ENCODE peak calls at places on chromosomes 11 and 22, in six cellular contexts. R, O, T, J, M and D are unnamed samples.

GRCh38 chr11:116148056-116148455 is 624.7 kb downstream of the BUD13 start:
- DNase-seq in R (no peak), O (no peak), T (no peak), J (no peak), M (no peak), D (no peak)

GRCh38 chr22:33654173-33654890 is 265.9 kb downstream of the LARGE1 start:
- DNase-seq in R (no peak), O (no peak), T (peak; percentile 41), J (no peak), M (no peak), D (no peak)

GRCh38 chr11:3888876-3889275 is 33.4 kb downstream of the STIM1 start:
- DNase-seq in R (no peak), O (no peak), T (no peak), J (no peak), M (no peak), D (no peak)

GRCh38 chr11:112999518-112999917 is 38.3 kb downstream of the NCAM1 start:
- DNase-seq in R (no peak), O (no peak), T (no peak), J (no peak), M (no peak), D (no peak)

GRCh38 chr11:68297052-68297378 is 15.4 kb upstream of the LRP5 start:
- DNase-seq in R (no peak), O (no peak), T (no peak), J (no peak), M (no peak), D (no peak)

GRCh38 chr11:129374993-129375721 is 491 bp upstream of the BARX2 start:
- DNase-seq in R (no peak), O (no peak), T (peak; percentile 71), J (peak; percentile 44), M (peak; percentile 22), D (no peak)

GRCh38 chr11:63868399-63869064 is 29.6 kb downstream of the MARK2 start:
- DNase-seq in R (no peak), O (no peak), T (no peak), J (no peak), M (peak; percentile 25), D (no peak)

GRCh38 chr11:112728288-112728687 is 232.9 kb upstream of the NCAM1 start:
- DNase-seq in R (no peak), O (no peak), T (no peak), J (no peak), M (no peak), D (no peak)

GRCh38 chr11:112588252-112588668 is 327.6 kb upstream of the PLET1 start:
- DNase-seq in R (peak; percentile 33), O (peak; percentile 51), T (peak; percentile 44), J (peak; percentile 78), M (peak; percentile 89), D (peak; percentile 48)

GRCh38 chr11:55942785-55943392 is 6.7 kb upstream of the OR5I1 start:
- DNase-seq in R (no peak), O (no peak), T (no peak), J (peak; percentile 45), M (peak; percentile 49), D (no peak)

GRCh38 chr11:44622190-44622650 is 56.8 kb downstream of the CD82 start:
- DNase-seq in R (peak; percentile 1), O (peak; percentile 40), T (peak; percentile 4), J (no peak), M (no peak), D (no peak)

GRCh38 chr22:37416806-37417205 is 10.5 kb downstream of the ELFN2 start:
- DNase-seq in R (peak; percentile 50), O (no peak), T (no peak), J (no peak), M (no peak), D (peak; percentile 53)

GRCh38 chr11:61132646-61133045 is 28.6 kb downstream of the VPS37C start:
- DNase-seq in R (no peak), O (no peak), T (no peak), J (no peak), M (no peak), D (no peak)

GRCh38 chr11:30560345-30561106 is 25.6 kb downstream of the MPPED2 start:
- DNase-seq in R (no peak), O (no peak), T (no peak), J (no peak), M (no peak), D (no peak)

GRCh38 chr22:45006873-45007246 is 2.9 kb downstream of the PHF21B start:
- DNase-seq in R (no peak), O (no peak), T (no peak), J (no peak), M (no peak), D (no peak)

GRCh38 chr11:65316311-65316978 is 1.8 kb downstream of the CDC42EP2 start:
- DNase-seq in R (no peak), O (no peak), T (peak; percentile 34), J (no peak), M (peak; percentile 100), D (no peak)

GRCh38 chr11:93905384-93905783 is 55.0 kb upstream of the VSTM5 start:
- DNase-seq in R (no peak), O (no peak), T (no peak), J (no peak), M (peak; percentile 74), D (no peak)

GRCh38 chr22:25027552-25027951 is 75.0 kb downstream of the KIAA1671 start:
- DNase-seq in R (no peak), O (no peak), T (peak; percentile 57), J (no peak), M (no peak), D (no peak)

GRCh38 chr11:111452146-111452545 is 60.0 kb downstream of the BTG4 start:
- DNase-seq in R (no peak), O (no peak), T (no peak), J (no peak), M (peak; percentile 76), D (no peak)

GRCh38 chr11:115408036-115408911 is 95.9 kb downstream of the CADM1 start:
- DNase-seq in R (no peak), O (peak; percentile 56), T (no peak), J (no peak), M (no peak), D (no peak)

GRCh38 chr11:10918698-10919097 is 60.8 kb upstream of the ZBED5 start:
- DNase-seq in R (no peak), O (no peak), T (no peak), J (no peak), M (no peak), D (no peak)

GRCh38 chr22:38272373-38273134 is at the start of gene TMEM184B:
- DNase-seq in R (peak; percentile 82), O (peak; percentile 81), T (peak; percentile 83), J (peak; percentile 82), M (peak; percentile 89), D (peak; percentile 87)

GRCh38 chr11:43969543-43969942 is 27.1 kb downstream of the C11orf96 start:
- DNase-seq in R (no peak), O (no peak), T (no peak), J (no peak), M (peak; percentile 51), D (no peak)

GRCh38 chr11:69010964-69011623 is 2.0 kb downstream of the MRGPRF start:
- DNase-seq in R (no peak), O (peak; percentile 71), T (peak; percentile 78), J (peak; percentile 67), M (peak; percentile 94), D (peak; percentile 8)

GRCh38 chr11:113553905-113554304 is 78.7 kb upstream of the DRD2 start:
- DNase-seq in R (no peak), O (no peak), T (no peak), J (no peak), M (peak; percentile 12), D (no peak)

GRCh38 chr22:29359469-29359868 is 28.9 kb downstream of the AP1B1 start:
- DNase-seq in R (no peak), O (peak; percentile 74), T (peak; percentile 57), J (no peak), M (peak; percentile 65), D (no peak)

GRCh38 chr11:64396079-64396591 is 37.2 kb downstream of the RPS6KA4 start:
- DNase-seq in R (no peak), O (no peak), T (no peak), J (no peak), M (no peak), D (no peak)

GRCh38 chr11:77522215-77522614 is 48.3 kb upstream of the PAK1 start:
- DNase-seq in R (no peak), O (no peak), T (no peak), J (no peak), M (peak; percentile 4), D (no peak)

GRCh38 chr22:50665738-50666137 is 6.9 kb upstream of the SHANK3 start:
- DNase-seq in R (no peak), O (no peak), T (no peak), J (no peak), M (no peak), D (no peak)

DNA sequence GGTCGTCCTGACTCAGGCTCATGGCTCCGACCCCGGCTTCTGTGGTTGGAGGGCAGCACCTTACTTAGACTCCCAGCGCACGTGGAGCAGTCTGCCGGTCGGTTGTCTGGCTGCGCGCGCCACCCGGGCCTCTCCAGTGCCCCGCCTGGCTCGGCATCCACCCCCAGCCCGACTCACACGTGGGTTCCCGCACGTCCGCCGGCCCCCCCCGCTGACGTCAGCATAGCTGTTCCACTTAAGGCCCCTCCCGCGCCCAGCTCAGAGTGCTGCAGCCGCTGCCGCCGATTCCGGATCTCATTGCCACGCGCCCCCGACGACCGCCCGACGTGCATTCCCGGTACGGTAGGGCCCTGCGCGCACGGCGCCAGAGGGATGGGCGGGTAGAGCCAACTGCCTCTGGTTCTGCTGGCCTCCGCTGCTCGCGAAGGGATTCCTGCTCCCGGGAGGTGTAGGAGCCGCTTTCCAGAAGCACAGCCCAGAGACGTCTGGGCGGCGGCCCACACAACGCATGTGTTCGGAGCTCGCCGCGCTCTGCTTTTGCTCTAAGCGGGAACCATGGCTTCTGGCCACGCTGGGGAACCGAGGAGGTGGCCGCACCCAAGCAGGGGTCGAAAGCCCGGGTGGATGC is at the start of gene LDHA:
- DNase-seq in R (peak; percentile 100), O (peak; percentile 99), T (peak; percentile 99), J (peak; percentile 39), M (peak; percentile 100), D (peak; percentile 99)
- H3K4me3 ChIP-seq in R (peak within 1 kb of the TSS; percentile 86), O (peak within 1 kb of the TSS; percentile 93), T (peak within 1 kb of the TSS; percentile 93), J (peak within 1 kb of the TSS; percentile 71), M (peak within 1 kb of the TSS; percentile 100), D (peak within 1 kb of the TSS; percentile 91)

GRCh38 chr11:91591021-91591420 is 633.6 kb upstream of the FAT3 start:
- DNase-seq in R (no peak), O (no peak), T (no peak), J (no peak), M (no peak), D (no peak)
- H3K9me3 ChIP-seq in R (no peaks in the 10 kb centered on the region), O (no peaks in the 10 kb centered on the region), T (peaks cover 16% of the 10 kb centered on the region), J (peaks cover 2% of the 10 kb centered on the region), M (no peaks in the 10 kb centered on the region), D (peaks cover 8% of the 10 kb centered on the region)

DNA sequence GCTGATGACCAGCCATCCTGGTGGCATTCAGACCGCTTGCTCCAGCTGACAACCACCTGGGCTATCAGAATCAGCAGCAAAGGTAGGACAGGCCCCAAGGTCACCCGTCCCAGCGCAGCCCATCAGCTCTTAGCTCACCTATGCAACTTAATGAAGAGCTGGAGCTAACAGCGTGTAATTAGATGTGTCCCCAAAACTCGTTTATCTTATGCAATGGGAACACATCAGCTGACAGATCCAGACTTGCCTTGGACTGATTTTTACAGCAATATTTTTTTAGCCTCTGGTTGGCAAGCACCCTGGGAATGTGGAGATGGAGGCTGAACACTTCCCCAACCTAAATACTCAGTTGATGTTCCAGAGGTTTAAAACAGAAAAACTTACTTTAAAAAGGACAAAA is 76.0 kb downstream of the PACSIN2 start:
- DNase-seq in R (no peak), O (no peak), T (no peak), J (no peak), M (peak; percentile 30), D (no peak)
- H3K4me1 ChIP-seq in R (peaks cover 8% of the 10 kb centered on the region), O (no peaks in the 10 kb centered on the region), T (peaks cover 56% of the 10 kb centered on the region), J (peaks cover 26% of the 10 kb centered on the region), M (peaks cover 57% of the 10 kb centered on the region), D (peaks cover 7% of the 10 kb centered on the region)

GRCh38 chr22:35921777-35922176 is 106.8 kb downstream of the RBFOX2 start:
- DNase-seq in R (peak; percentile 20), O (peak; percentile 68), T (peak; percentile 70), J (peak; percentile 36), M (peak; percentile 95), D (peak; percentile 10)
- H3K4me3 ChIP-seq in R (no peak overlapping the region), O (no peak overlapping the region), T (no peak overlapping the region), J (no peak overlapping the region), M (peak overlapping the region; percentile 46), D (no peak overlapping the region)